ENCODE peak calls at places on chromosome 19, in eight cellular contexts. C is psoas muscle; F is bronchial epithelial cell; X is CD4-positive, alpha-beta T cell; S is HFFc6; W is spleen; T is ascending aorta; G is suprapubic skin. A is an unnamed sample.

GRCh38 chr19:2428027-2428690 is 773 bp upstream of the TIMM13 start:
- DNase-seq in T (no peak), F (peak; percentile 10), G (no peak), W (peak; percentile 85), S (no peak), C (peak; percentile 73), X (no peak), A (no peak)

GRCh38 chr19:33681081-33681680 is 59.4 kb downstream of the CHST8 start:
- DNase-seq in S (no peak), T (no peak), C (no peak), F (no peak), X (no peak), G (no peak), W (peak; percentile 53), A (no peak)

GRCh38 chr19:3692141-3693029 is 7.9 kb downstream of the PIP5K1C start:
- DNase-seq in G (no peak), X (peak; percentile 36), T (no peak), F (no peak), C (no peak), S (no peak), W (no peak), A (peak; percentile 54)

GRCh38 chr19:2446390-2446789 is 10.4 kb downstream of the LMNB2 start:
- DNase-seq in X (peak; percentile 29), T (no peak), F (no peak), G (no peak), W (peak; percentile 83), C (peak; percentile 96), S (no peak), A (no peak)

GRCh38 chr19:2253106-2254051 is 2.8 kb downstream of the JSRP1 start:
- DNase-seq in F (no peak), T (no peak), S (no peak), C (no peak), W (peak; percentile 89), X (no peak), G (no peak), A (peak; percentile 59)

GRCh38 chr19:3458229-3458555 is 22.1 kb downstream of the SMIM24 start:
- DNase-seq in G (no peak), W (no peak), X (no peak), S (no peak), F (no peak), T (no peak), C (no peak), A (no peak)

GRCh38 chr19:10007366-10007765 is 2.9 kb downstream of the COL5A3 start:
- DNase-seq in X (no peak), C (peak; percentile 76), W (no peak), S (no peak), G (no peak), T (no peak), F (no peak), A (no peak)

GRCh38 chr19:14002571-14003278 is 3.4 kb downstream of the RFX1 start:
- DNase-seq in C (no peak), G (no peak), F (no peak), S (no peak), W (no peak), X (peak; percentile 13), T (no peak), A (no peak)

GRCh38 chr19:16104722-16105121 is 7.0 kb upstream of the RAB8A start:
- DNase-seq in C (no peak), F (peak; percentile 45), X (no peak), T (no peak), G (no peak), W (no peak), S (no peak), A (no peak)

GRCh38 chr19:34220472-34221063 is 33.8 kb upstream of the GARRE1 start:
- DNase-seq in C (no peak), S (peak; percentile 45), G (no peak), W (no peak), F (peak; percentile 52), T (no peak), X (peak; percentile 56), A (peak; percentile 20)

GRCh38 chr19:42288881-42289555 is 12.9 kb upstream of the PRR19 start:
- DNase-seq in W (no peak), T (no peak), X (no peak), S (no peak), F (no peak), C (no peak), G (peak; percentile 74), A (no peak)

GRCh38 chr19:4066176-4066606 is 508 bp downstream of the ZBTB7A start:
- DNase-seq in T (no peak), S (no peak), C (peak; percentile 81), X (peak; percentile 71), G (no peak), W (peak; percentile 94), F (no peak), A (peak; percentile 52)

GRCh38 chr19:55373993-55374757 is 2.5 kb upstream of the TMEM190 start:
- DNase-seq in S (no peak), T (no peak), X (no peak), C (no peak), G (no peak), F (no peak), W (no peak), A (no peak)

GRCh38 chr19:10068205-10068604 is 17.9 kb upstream of the SHFL start:
- DNase-seq in W (no peak), T (no peak), F (no peak), C (no peak), G (no peak), X (no peak), S (no peak), A (no peak)

DNA sequence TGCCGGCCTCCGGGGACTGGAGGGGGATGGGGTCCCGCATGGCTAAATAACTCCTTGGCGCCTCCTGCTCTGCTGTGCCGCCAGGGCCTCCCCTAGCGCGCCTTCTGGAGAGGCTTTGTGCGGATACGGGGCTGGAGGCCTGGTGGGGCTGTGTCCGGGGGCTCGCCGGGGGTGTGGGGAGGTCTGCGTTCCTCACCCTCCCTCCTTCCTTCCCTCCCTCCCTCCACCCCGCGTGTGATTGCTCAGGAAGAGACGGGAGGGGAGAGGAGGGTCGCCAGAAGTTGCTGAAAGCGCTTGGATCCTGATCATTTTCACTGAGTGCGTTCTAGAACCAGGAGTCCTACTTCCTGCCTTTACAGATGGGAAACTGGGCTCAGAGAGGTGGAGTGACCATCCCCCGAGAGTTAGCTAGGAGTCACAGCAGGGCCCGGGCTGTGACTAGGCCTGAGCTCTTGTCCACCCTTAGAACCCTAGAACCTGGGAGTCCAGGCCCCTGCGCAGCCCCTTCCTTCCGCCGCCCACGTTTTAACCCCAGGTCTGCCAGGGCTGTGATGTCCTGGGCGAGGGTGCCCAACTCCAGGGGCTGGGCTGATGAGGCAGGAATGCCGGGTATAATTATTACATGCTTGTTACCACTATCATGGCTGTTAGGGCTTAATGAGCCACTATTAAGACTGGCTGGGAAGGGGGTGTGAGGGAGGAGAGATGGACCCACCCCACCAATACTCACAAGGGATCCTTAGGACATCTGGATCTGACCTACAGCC is 782 bp upstream of the JUND start:
- DNase-seq in F (peak; percentile 47), S (peak; percentile 57), G (no peak), T (no peak), X (no peak), C (no peak), W (peak; percentile 88), A (no peak)
- TF ChIP-seq CTCF in F (no peak), S (peak; percentile 30), G (peak; percentile 8), T (peak; percentile 10), X (peak; percentile 16), C (no peak), W (no peak), A (no peak)

GRCh38 chr19:38209671-38210457 is 14.2 kb downstream of the DPF1 start:
- DNase-seq in X (no peak), C (peak; percentile 92), F (no peak), W (no peak), G (peak; percentile 85), T (peak; percentile 69), S (peak; percentile 19), A (no peak)
- TF ChIP-seq CTCF in X (no peak), C (no peak), F (no peak), W (no peak), G (no peak), T (no peak), S (no peak), A (no peak)

DNA sequence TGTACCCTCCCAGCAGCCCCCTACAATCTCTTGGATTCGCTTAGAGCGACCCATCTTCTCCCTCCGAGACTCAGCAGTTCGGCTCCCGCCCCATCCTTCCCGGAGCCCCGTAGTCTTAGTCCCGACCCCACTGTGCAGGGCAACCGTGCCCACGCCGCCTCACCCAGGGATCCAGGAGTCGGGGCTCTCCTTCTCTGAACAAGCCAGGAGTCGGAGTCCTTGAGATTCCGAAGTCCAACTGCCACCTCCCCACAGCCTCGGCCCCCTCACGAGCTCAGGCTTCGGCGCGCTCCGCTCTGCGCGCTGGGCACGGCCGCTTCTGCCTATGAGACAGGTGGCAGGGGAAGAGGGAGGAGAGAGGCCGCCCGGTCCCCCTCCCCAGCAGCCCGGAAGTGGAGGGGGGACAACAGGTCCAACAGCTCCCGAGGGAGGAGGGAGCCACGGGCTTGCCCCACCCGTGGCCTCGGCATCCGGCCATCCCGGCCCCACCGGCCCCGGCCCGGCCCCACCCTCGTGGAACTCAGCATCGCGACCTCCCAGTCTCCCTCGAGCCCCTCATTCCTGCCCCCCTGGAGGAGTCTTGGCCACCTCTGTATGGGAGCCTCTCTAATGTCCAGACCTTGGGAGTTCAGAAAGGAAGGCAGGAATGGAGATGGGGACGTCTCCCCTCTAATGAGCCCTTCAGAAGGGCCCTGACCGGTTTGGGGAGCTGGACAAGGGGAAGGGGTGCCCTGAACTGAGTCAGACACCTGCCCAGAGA is at the start of gene PHLDB3:
- DNase-seq in S (no peak), C (peak; percentile 63), W (peak; percentile 90), F (no peak), T (no peak), G (no peak), X (no peak), A (no peak)
- TF ChIP-seq CTCF in S (no peak), C (no peak), W (no peak), F (no peak), T (no peak), G (no peak), X (no peak), A (no peak)

GRCh38 chr19:39212377-39212742 is 8.3 kb upstream of the SYCN start:
- DNase-seq in W (peak; percentile 77), T (no peak), G (no peak), X (peak; percentile 30), S (no peak), C (no peak), F (no peak), A (no peak)
- TF ChIP-seq CTCF in W (peak; percentile 38), T (peak; percentile 6), G (no peak), X (peak; percentile 47), S (peak; percentile 58), C (no peak), F (peak; percentile 27), A (no peak)